ENCODE peak calls at places on chromosomes 5 and 9, in seven cellular contexts. Y, Z, X, C, E, I and W are unnamed samples.

GRCh38 chr9:137163101-137163661 is 6.7 kb downstream of the LRRC26 start:
- DNase-seq in Z (no peak), Y (no peak), X (peak), E (no peak), C (no peak), I (peak), W (no peak)

GRCh38 chr9:132129535-132129934 is 32.3 kb upstream of the NTNG2 start:
- DNase-seq in E (no peak), Z (no peak), Y (no peak), C (no peak), I (no peak), X (no peak), W (no peak)

GRCh38 chr9:109387206-109387605 is 66.3 kb upstream of the EPB41L4B start:
- DNase-seq in E (no peak), Z (no peak), X (no peak), C (no peak), I (peak), Y (no peak), W (no peak)

GRCh38 chr5:3531320-3531986 is 64.2 kb upstream of the IRX1 start:
- DNase-seq in Z (no peak), I (no peak), E (no peak), X (no peak), Y (no peak), C (no peak), W (no peak)

GRCh38 chr9:95920024-95920423 is 44.5 kb downstream of the ERCC6L2 start:
- DNase-seq in X (no peak), Z (no peak), Y (no peak), I (no peak), C (no peak), E (no peak), W (no peak)

GRCh38 chr5:163789870-163790269 is 284.5 kb downstream of the MAT2B start:
- DNase-seq in C (no peak), Y (no peak), E (no peak), X (peak), Z (no peak), I (peak), W (no peak)

GRCh38 chr5:172383231-172383802 is 71.0 kb downstream of the SH3PXD2B start:
- DNase-seq in X (peak), I (peak), Y (no peak), C (no peak), E (no peak), Z (no peak), W (peak)

GRCh38 chr5:114935490-114935889 is 234.2 kb downstream of the TRIM36 start:
- DNase-seq in C (no peak), I (no peak), Z (no peak), E (no peak), Y (no peak), X (no peak), W (no peak)

GRCh38 chr5:168793844-168794837 is 215.0 kb upstream of the PANK3 start:
- DNase-seq in X (no peak), Z (no peak), Y (no peak), E (peak), C (peak), I (peak), W (no peak)

GRCh38 chr9:109806506-109807115 is 26.6 kb downstream of the PALM2AKAP2 start:
- DNase-seq in I (peak), C (no peak), E (no peak), X (peak), Z (no peak), Y (no peak), W (no peak)

GRCh38 chr9:15244001-15244441 is 63.0 kb downstream of the TTC39B start:
- DNase-seq in Y (no peak), I (peak), E (no peak), C (no peak), Z (no peak), X (peak), W (no peak)

GRCh38 chr9:115730845-115731244 is 422.7 kb upstream of the PAPPA start:
- DNase-seq in C (no peak), Z (no peak), E (no peak), X (peak), I (peak), Y (no peak), W (no peak)

GRCh38 chr9:133659566-133659965 is 23.4 kb downstream of the DBH start:
- DNase-seq in E (no peak), I (no peak), C (no peak), X (no peak), Z (no peak), Y (no peak), W (no peak)

GRCh38 chr9:89177401-89178161 is 1.0 kb downstream of the SHC3 start:
- DNase-seq in I (peak), Y (no peak), X (peak), C (no peak), E (peak), Z (no peak), W (no peak)

GRCh38 chr9:93111371-93112115 is 15.5 kb downstream of the CARD19 start:
- DNase-seq in Y (no peak), E (peak), I (no peak), C (no peak), X (no peak), Z (no peak), W (peak)

GRCh38 chr5:82873452-82873851 is 203.7 kb downstream of the TMEM167A start:
- DNase-seq in Z (no peak), E (no peak), C (no peak), X (no peak), I (no peak), Y (no peak), W (no peak)

GRCh38 chr5:67431191-67431590 is 234.6 kb upstream of the CD180 start:
- DNase-seq in Z (no peak), E (no peak), Y (no peak), X (no peak), I (peak), C (no peak), W (no peak)

GRCh38 chr9:21559402-21560280 is 77.5 kb upstream of the IFNE start:
- DNase-seq in E (peak), X (peak), Y (peak), C (no peak), Z (no peak), I (peak), W (peak)

GRCh38 chr5:16916262-16916878 is 19.7 kb downstream of the MYO10 start:
- DNase-seq in C (peak), X (peak), Z (no peak), I (peak), Y (no peak), E (no peak), W (no peak)

GRCh38 chr5:157740211-157740610 is 3.3 kb upstream of the LSM11 start:
- DNase-seq in E (no peak), Y (no peak), I (peak), C (no peak), Z (no peak), X (peak), W (no peak)

GRCh38 chr5:90135979-90136378 is 273.6 kb downstream of the CETN3 start:
- DNase-seq in X (no peak), Y (no peak), C (no peak), Z (no peak), E (peak), I (no peak), W (no peak)

GRCh38 chr9:124770359-124771020 is 621 bp downstream of the NR6A1 start:
- DNase-seq in I (no peak), C (no peak), X (no peak), Y (no peak), E (peak), Z (no peak), W (peak)

GRCh38 chr5:168908207-168908606 is 329.0 kb upstream of the PANK3 start:
- DNase-seq in Z (no peak), Y (no peak), I (peak), C (no peak), E (no peak), X (no peak), W (no peak)

GRCh38 chr5:65032250-65032649 is 263.5 kb downstream of the CWC27 start:
- DNase-seq in Z (no peak), C (peak), X (peak), Y (no peak), E (no peak), I (peak), W (no peak)

GRCh38 chr5:10262121-10262774 is 12.2 kb downstream of the CCT5 start:
- DNase-seq in I (no peak), E (no peak), C (no peak), X (no peak), Y (no peak), Z (no peak), W (no peak)

GRCh38 chr9:73050887-73051550 is 98.2 kb upstream of the ALDH1A1 start:
- DNase-seq in Y (no peak), I (no peak), E (no peak), Z (no peak), X (peak), C (no peak), W (peak)

GRCh38 chr5:164869325-164869724 is 1363.9 kb downstream of the MAT2B start:
- DNase-seq in X (no peak), I (no peak), Z (no peak), E (no peak), Y (no peak), C (no peak), W (no peak)

GRCh38 chr5:113112435-113112834 is 135.8 kb downstream of the DCP2 start:
- DNase-seq in Y (no peak), E (no peak), I (peak), X (peak), C (no peak), Z (no peak), W (no peak)

GRCh38 chr9:23322392-23322791 is 503.6 kb downstream of the ELAVL2 start:
- DNase-seq in Z (no peak), E (no peak), X (peak), C (no peak), I (peak), Y (no peak), W (no peak)

GRCh38 chr9:131404581-131404980 is 10.7 kb downstream of the PRRC2B start:
- DNase-seq in X (no peak), E (no peak), Y (no peak), I (peak), C (no peak), Z (no peak), W (no peak)

GRCh38 chr9:124784503-124784902 is 7.6 kb downstream of the OLFML2A start:
- DNase-seq in C (no peak), I (peak), Y (no peak), X (peak), Z (no peak), E (no peak), W (no peak)

GRCh38 chr5:66494437-66494836 is 101.8 kb upstream of the MAST4 start:
- DNase-seq in I (no peak), C (no peak), X (no peak), Y (no peak), E (no peak), Z (no peak), W (no peak)

GRCh38 chr5:116492016-116492623 is 82.5 kb downstream of the SEMA6A start:
- DNase-seq in E (no peak), X (peak), I (peak), C (peak), Z (no peak), Y (no peak), W (no peak)
- H3K4me3 ChIP-seq in E (no peak), X (no peak), I (no peak), C (no peak), Z (no peak), Y (no peak), W (no peak)

GRCh38 chr9:7118653-7119052 is 360.9 kb downstream of the KDM4C start:
- DNase-seq in I (no peak), X (no peak), E (no peak), Z (no peak), C (no peak), Y (no peak), W (no peak)
- H3K4me3 ChIP-seq in I (no peak), X (no peak), E (no peak), Z (no peak), C (no peak), Y (no peak), W (no peak)

GRCh38 chr5:60540855-60541805 is 158.8 kb downstream of the DEPDC1B start:
- DNase-seq in Z (no peak), X (peak), I (peak), Y (no peak), E (no peak), C (peak), W (no peak)
- H3K4me3 ChIP-seq in Z (no peak), X (peak), I (no peak), Y (no peak), E (no peak), C (no peak), W (no peak)

GRCh38 chr5:91487420-91487819 is 104.3 kb upstream of the ARRDC3 start:
- DNase-seq in I (no peak), Z (no peak), Y (no peak), X (no peak), C (no peak), E (no peak), W (no peak)
- H3K4me3 ChIP-seq in I (no peak), Z (no peak), Y (no peak), X (no peak), C (no peak), E (no peak), W (no peak)

GRCh38 chr9:136022731-136023400 is 61.7 kb upstream of the UBAC1 start:
- DNase-seq in X (no peak), Y (no peak), I (no peak), E (no peak), Z (no peak), C (no peak), W (peak)
- H3K4me3 ChIP-seq in X (no peak), Y (no peak), I (no peak), E (no peak), Z (no peak), C (no peak), W (no peak)

DNA sequence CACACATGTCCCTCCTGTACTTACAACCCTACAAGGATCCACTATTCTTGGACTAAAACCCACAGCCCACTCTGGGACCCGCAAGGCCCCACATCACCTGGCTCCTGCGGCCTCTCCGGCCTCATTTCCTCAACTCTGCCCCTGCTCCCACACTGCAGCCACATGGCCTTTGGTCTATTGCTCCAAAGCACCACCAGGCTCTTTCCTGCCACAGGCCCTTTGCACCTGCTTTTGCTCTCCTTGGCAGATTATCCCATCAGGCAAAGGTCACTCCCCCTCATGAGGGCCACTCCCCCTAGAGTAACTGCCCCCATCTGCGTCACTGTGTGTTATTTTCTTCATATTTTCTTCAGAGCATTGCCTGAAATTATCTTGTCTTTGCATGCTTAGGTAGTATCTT is 26.1 kb upstream of the CPLX2 start:
- DNase-seq in I (no peak), X (no peak), Y (no peak), Z (no peak), E (no peak), C (no peak), W (no peak)
- H3K4me3 ChIP-seq in I (no peak), X (no peak), Y (no peak), Z (no peak), E (no peak), C (no peak), W (no peak)